ENCODE peak calls at places on chromosomes 4 and X, in ten cellular contexts. M is left ventricle myocardium inferior, R is neural progenitor cell, E is tibial nerve, C is endothelial cell of umbilical vein, F is BJ, L is AG09309, G is tibial artery, B is HCT116, T is psoas muscle. S is an unnamed sample.

GRCh38 chr4:8039290-8039689 is 99.6 kb upstream of the AFAP1 start:
- DNase-seq in E (no peak), T (no peak), C (peak), G (no peak), L (no peak), F (no peak), R (peak), B (no peak), M (no peak), S (peak)

GRCh38 chrX:41064028-41064427 is 21.2 kb upstream of the USP9X start:
- DNase-seq in R (no peak), L (no peak), B (no peak), G (no peak), F (no peak), T (no peak), E (no peak), C (no peak), M (no peak), S (peak)

GRCh38 chr4:159273126-159273438 is 170.2 kb downstream of the RAPGEF2 start:
- DNase-seq in L (no peak), T (no peak), E (no peak), G (no peak), F (no peak), B (no peak), C (peak), R (no peak), M (no peak), S (peak)

GRCh38 chrX:49001521-49002090 is 458 bp downstream of the GRIPAP1 start:
- DNase-seq in M (no peak), R (peak), E (no peak), L (no peak), T (no peak), F (no peak), C (peak), B (peak), G (no peak), S (peak)

GRCh38 chrX:153845842-153846241 is 15.5 kb upstream of the PDZD4 start:
- DNase-seq in B (no peak), R (no peak), L (no peak), T (no peak), E (no peak), M (no peak), G (no peak), C (no peak), F (no peak), S (peak)

GRCh38 chr4:123555500-123556273 is 159.1 kb downstream of the SPRY1 start:
- DNase-seq in E (peak), T (peak), M (peak), R (no peak), L (peak), C (peak), F (peak), B (no peak), G (peak), S (peak)

GRCh38 chrX:17542123-17542522 is 167.1 kb downstream of the NHS start:
- DNase-seq in F (no peak), B (no peak), T (peak), E (no peak), M (no peak), C (no peak), R (no peak), L (no peak), G (peak), S (no peak)

GRCh38 chr4:128225148-128225547 is 62.5 kb downstream of the PGRMC2 start:
- DNase-seq in G (no peak), B (no peak), E (no peak), T (no peak), L (no peak), R (no peak), M (no peak), F (no peak), C (no peak), S (peak)

GRCh38 chr4:157271166-157271869 is 50.8 kb downstream of the GRIA2 start:
- DNase-seq in G (no peak), C (no peak), M (no peak), F (no peak), B (no peak), L (no peak), T (no peak), E (no peak), R (no peak), S (no peak)

GRCh38 chr4:80362578-80363181 is 27.1 kb downstream of the CFAP299 start:
- DNase-seq in G (no peak), R (peak), F (no peak), M (no peak), E (no peak), C (peak), T (no peak), L (peak), B (peak), S (peak)

GRCh38 chr4:38466401-38466800 is 197.6 kb upstream of the KLF3 start:
- DNase-seq in G (no peak), E (no peak), F (no peak), B (no peak), T (no peak), C (no peak), M (no peak), R (no peak), L (no peak), S (no peak)

GRCh38 chr4:37434469-37434868 is 189.9 kb downstream of the NWD2 start:
- DNase-seq in R (peak), T (no peak), B (peak), E (no peak), L (no peak), C (no peak), M (no peak), F (no peak), G (no peak), S (peak)
- TF ChIP-seq CTCF in R (peak), T (no peak), B (peak), E (no peak), L (peak), C (no peak), M (no peak), F (no peak), G (no peak), S (peak)

DNA sequence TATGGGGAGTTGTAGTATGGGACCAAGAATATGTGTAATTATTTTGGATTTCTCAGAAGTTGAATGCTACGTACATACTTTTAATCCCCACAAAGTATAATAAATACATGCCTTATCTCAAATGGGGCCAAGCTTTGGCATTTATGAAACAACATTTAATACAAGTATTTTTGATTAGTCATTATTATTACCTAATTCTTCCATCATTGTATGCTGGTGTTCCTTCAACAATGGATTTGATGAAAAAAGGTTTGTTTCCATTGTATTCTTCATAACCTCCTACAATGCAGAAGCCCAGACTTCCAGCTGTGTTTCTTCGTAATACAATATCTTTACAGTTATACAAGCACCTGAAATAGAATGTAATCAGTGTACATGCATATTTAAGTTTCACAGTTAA is 83.8 kb downstream of the FIP1L1 start:
- DNase-seq in B (no peak), G (no peak), F (no peak), T (no peak), E (no peak), L (no peak), R (no peak), M (no peak), C (no peak), S (peak)
- H3K4me3 ChIP-seq in B (no peak), G (no peak), F (no peak), T (no peak), E (no peak), L (no peak), R (no peak), M (no peak), C (no peak), S (no peak)

DNA sequence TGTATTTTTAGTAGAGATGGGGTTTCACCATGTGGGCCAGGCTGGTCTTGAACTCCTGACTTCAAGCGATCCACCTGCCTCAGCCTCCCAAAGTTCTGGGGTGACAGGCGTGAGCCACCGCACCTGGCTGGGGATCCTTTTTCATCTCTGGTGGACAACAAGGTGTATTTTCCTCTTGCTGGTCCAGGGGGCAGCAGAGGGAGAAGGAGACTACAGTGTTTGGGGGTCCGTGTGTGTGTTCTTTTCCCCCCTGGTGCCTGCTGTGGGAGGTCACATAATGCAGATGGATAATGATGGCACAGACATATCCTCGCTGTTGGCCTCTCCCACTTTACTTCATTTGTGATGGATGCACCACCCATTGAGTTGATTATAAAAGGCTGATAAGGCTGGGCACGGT is 39.0 kb upstream of the CD99 start:
- DNase-seq in T (no peak), G (no peak), M (no peak), R (peak), C (no peak), F (no peak), L (no peak), B (no peak), E (no peak), S (no peak)
- TF ChIP-seq CTCF in T (no peak), G (no peak), M (peak), R (peak), C (peak), F (peak), L (no peak), B (peak), E (no peak), S (peak)

GRCh38 chr4:154744341-154744948 is 645 bp downstream of the LRAT start:
- DNase-seq in C (no peak), T (no peak), M (no peak), L (no peak), R (peak), B (no peak), F (no peak), G (no peak), E (no peak), S (no peak)
- H3K4me3 ChIP-seq in C (no peak), T (peak), M (peak), L (no peak), R (peak), B (peak), F (no peak), G (peak), E (peak), S (no peak)